ENCODE peak calls at places on chromosomes 6 and 20, in six cellular contexts. J is fibroblast of lung, T is cardiac muscle cell, P is AG09309, R is astrocyte of the spinal cord, N is HCT116. C is an unnamed sample.

GRCh38 chr6:38813451-38813850 is 98.3 kb downstream of the DNAH8 start:
- DNase-seq in T (no peak), N (no peak), R (no peak), J (no peak), P (no peak), C (no peak)

GRCh38 chr20:57435498-57436222 is 44.5 kb downstream of the RBM38 start:
- DNase-seq in R (peak), N (peak), P (no peak), T (peak), J (no peak), C (peak)

GRCh38 chr6:169222126-169222525 is 31.5 kb downstream of the THBS2 start:
- DNase-seq in R (no peak), J (no peak), T (no peak), P (no peak), N (no peak), C (no peak)

GRCh38 chr20:31990958-31991705 is 19.1 kb upstream of the CCM2L start:
- DNase-seq in J (no peak), T (no peak), R (no peak), P (no peak), N (no peak), C (no peak)

GRCh38 chr20:32468313-32468640 is 110.1 kb downstream of the ASXL1 start:
- DNase-seq in P (no peak), R (no peak), T (no peak), N (no peak), J (no peak), C (no peak)

GRCh38 chr20:1619861-1620444 is at the start of gene SIRPB1:
- DNase-seq in N (no peak), P (no peak), J (no peak), R (no peak), T (no peak), C (no peak)

GRCh38 chr6:36607782-36608386 is 13.7 kb downstream of the SRSF3 start:
- DNase-seq in J (no peak), R (no peak), T (no peak), P (no peak), N (no peak), C (no peak)

GRCh38 chr20:56451056-56451765 is 17.2 kb upstream of the RTF2 start:
- DNase-seq in J (no peak), N (no peak), R (no peak), T (no peak), P (no peak), C (no peak)

GRCh38 chr6:12801141-12801540 is 84.6 kb downstream of the PHACTR1 start:
- DNase-seq in R (no peak), N (no peak), P (no peak), J (no peak), T (no peak), C (no peak)

GRCh38 chr6:10425973-10426780 is 11.3 kb upstream of the TFAP2A start:
- DNase-seq in N (no peak), R (no peak), P (no peak), J (no peak), T (peak), C (no peak)

GRCh38 chr6:113433506-113433991 is 423.6 kb upstream of the MARCKS start:
- DNase-seq in T (no peak), N (no peak), P (peak), J (peak), R (no peak), C (no peak)

GRCh38 chr6:159302196-159302595 is 133.0 kb downstream of the FNDC1 start:
- DNase-seq in R (no peak), P (no peak), J (no peak), N (no peak), T (no peak), C (no peak)

GRCh38 chr6:18186033-18186432 is 30.8 kb downstream of the KDM1B start:
- DNase-seq in R (peak), J (no peak), N (no peak), T (peak), P (no peak), C (no peak)

GRCh38 chr6:36897629-36898028 is 11.9 kb downstream of the C6orf89 start:
- DNase-seq in J (no peak), N (no peak), P (no peak), T (peak), R (peak), C (no peak)

GRCh38 chr6:45681860-45682488 is 304.2 kb upstream of the SUPT3H start:
- DNase-seq in R (no peak), T (no peak), P (no peak), J (peak), N (no peak), C (no peak)

GRCh38 chr6:890995-891394 is 198.1 kb upstream of the EXOC2 start:
- DNase-seq in R (no peak), N (no peak), T (no peak), P (no peak), J (no peak), C (no peak)

GRCh38 chr20:44571367-44571766 is 11.0 kb upstream of the PKIG start:
- DNase-seq in P (no peak), T (no peak), J (no peak), N (no peak), R (no peak), C (no peak)

GRCh38 chr6:10461850-10462249 is 47.0 kb upstream of the TFAP2A start:
- DNase-seq in T (no peak), N (no peak), P (no peak), J (no peak), R (no peak), C (no peak)

GRCh38 chr6:140957334-140957733 is 1175.4 kb upstream of the GJE1 start:
- DNase-seq in R (no peak), J (no peak), T (no peak), N (no peak), P (no peak), C (no peak)

GRCh38 chr20:56893206-56893605 is 264.1 kb downstream of the TFAP2C start:
- DNase-seq in T (peak), N (no peak), J (no peak), R (no peak), P (no peak), C (no peak)

GRCh38 chr6:10420546-10421507 is 6.0 kb upstream of the TFAP2A start:
- DNase-seq in N (no peak), J (no peak), P (no peak), R (no peak), T (peak), C (no peak)

GRCh38 chr6:73107016-73107415 is 118.3 kb downstream of the KHDC1L start:
- DNase-seq in P (no peak), N (no peak), R (no peak), T (no peak), J (no peak), C (no peak)

GRCh38 chr20:63284981-63285524 is 7.9 kb upstream of the COL20A1 start:
- DNase-seq in N (no peak), R (no peak), J (no peak), T (no peak), P (no peak), C (no peak)

GRCh38 chr6:157241411-157241979 is 81.8 kb downstream of the TMEM242 start:
- DNase-seq in T (no peak), J (no peak), N (no peak), R (no peak), P (no peak), C (no peak)

GRCh38 chr20:42483694-42484303 is 705.9 kb downstream of the PTPRT start:
- DNase-seq in N (no peak), J (no peak), T (peak), R (no peak), P (no peak), C (no peak)

GRCh38 chr6:54916858-54917257 is 70.3 kb downstream of the FAM83B start:
- DNase-seq in R (no peak), J (no peak), P (peak), T (no peak), N (peak), C (no peak)

GRCh38 chr6:104574135-104574750 is 285.5 kb downstream of the HACE1 start:
- DNase-seq in T (no peak), N (no peak), P (no peak), R (no peak), J (no peak), C (no peak)
- H3K4me3 ChIP-seq in T (no peak), N (no peak), P (no peak), R (no peak), J (no peak), C (no peak)

DNA sequence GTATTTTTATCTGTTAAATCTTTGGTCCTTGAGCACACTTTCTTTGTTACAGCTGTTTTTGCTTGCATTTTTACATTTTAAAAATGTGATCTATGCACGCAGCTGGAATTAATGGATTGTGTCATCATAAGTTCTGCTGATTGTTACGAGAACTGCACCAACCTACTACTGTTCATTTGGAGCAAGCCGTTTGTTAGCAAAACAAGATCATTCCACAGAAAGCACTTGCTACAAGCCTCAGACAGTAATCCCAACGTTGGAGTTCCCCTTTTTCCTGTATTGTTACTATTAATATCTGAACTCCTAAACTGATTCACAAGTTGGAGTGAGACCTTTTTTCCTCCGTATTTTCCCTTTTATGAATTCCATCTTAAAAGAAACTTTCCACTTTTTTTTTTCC is 3.5 kb downstream of the TENT5A start:
- DNase-seq in J (no peak), N (no peak), T (no peak), R (no peak), P (no peak), C (no peak)
- H3K4me3 ChIP-seq in J (peak), N (no peak), T (no peak), R (peak), P (peak), C (no peak)

DNA sequence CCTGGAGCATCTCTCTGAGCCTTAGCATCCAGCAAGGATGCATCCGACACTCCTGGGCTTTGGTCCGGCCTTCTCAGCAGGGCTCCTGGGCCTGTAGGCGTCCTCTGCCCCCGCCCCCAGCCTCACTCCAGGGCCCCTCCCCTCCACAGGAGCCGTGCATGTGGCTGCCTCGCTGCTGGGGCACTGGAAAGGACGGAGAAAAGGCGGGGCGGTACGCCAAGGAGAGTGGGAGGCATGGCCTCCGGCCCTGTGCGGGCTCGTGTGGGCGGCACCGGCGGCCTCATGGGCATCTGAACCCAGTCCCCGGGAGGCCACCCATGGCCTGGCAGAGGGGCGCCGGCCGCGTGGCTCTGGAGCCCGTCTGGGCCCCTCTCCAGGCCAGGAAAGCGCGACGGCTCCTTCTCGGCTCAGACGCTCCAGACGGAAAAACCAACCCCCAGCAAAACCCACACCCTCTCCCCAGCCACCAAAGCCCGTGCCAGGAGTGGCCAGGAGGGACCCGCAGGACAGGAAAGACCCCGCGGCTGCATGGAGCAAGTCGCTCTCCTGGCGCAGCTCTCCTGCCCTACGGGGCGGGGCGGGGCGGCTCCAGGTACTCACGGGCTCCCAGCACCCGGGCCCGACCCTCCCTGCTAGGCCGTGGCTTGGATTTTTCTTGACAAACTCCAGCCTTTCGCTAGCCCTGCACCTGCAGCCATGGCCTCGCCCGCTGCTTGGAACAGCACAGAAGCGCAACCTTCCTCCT is 419.9 kb downstream of the QKI start:
- DNase-seq in P (no peak), R (no peak), T (no peak), N (no peak), J (no peak), C (no peak)
- H3K4me3 ChIP-seq in P (no peak), R (no peak), T (no peak), N (no peak), J (no peak), C (no peak)

DNA sequence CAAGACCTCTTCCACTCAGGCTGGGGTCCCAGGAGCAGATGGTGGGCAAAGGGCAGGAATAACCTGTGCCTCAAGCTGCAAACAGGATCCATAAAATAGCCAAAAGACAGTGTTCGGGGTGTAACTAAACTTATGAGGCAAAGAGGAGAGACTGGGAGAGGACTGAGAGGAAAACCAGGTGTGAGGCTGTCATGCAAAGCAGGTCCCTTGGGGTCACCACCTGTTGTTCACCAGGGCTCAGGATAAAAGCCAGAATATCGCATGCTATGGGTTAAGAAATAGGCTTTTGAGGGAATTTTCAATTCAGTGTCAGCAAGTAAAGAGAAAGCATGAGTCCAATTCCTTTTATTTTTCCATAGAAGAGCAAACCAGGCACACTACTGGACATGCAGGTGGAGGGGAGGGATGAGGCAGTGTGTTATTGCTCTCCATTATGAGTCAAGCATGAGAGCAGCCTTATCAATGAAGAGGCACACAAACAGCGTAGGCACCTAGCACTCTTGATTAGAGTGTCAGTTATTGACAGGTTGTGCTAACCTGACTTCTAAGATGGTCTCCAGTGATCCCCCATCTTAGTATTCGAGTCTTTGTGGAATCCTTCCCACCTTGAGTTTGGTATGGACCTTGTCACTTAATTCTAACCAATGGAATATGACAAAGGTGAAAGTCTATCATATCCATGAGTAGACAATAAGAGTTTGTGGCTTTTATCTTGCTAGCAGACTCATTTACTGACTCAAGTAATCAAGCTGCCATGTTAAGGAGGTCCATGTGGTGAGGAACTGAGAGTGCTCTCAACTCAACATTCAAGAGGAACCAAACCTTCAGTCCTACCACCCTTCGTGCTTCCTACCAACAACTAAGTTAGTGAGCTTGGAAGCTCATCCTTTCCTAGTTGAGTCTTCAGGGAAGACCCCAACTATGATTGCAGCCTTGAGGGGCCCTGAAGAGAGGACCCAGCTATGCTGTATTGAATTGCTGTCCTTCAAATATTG is 18.8 kb downstream of the HLA-E start:
- DNase-seq in N (no peak), T (no peak), R (no peak), P (no peak), J (no peak), C (no peak)
- H3K4me3 ChIP-seq in N (no peak), T (no peak), R (no peak), P (no peak), J (no peak), C (peak)

DNA sequence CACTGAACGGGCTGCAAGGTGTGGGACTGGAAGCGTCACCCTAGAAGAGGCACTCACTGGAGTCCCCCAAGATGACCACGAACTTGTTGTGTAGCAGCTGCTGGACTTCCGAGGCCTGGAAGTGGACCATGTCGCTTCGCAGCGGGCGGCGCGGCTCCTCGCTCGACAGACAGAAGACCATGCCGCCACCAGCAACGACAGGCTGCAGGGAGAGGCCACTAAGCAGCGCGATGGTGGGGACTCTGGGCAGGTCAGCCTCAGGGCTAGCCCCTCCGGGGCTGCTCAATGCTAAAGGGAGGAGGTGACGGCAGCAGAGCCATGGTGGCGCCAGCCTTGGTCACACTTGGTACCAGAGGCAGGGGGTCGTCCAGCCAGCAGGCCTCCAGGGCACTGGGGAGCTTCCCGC is 720 bp downstream of the PCED1A start:
- DNase-seq in N (no peak), P (no peak), T (no peak), J (no peak), R (no peak), C (no peak)
- H3K4me3 ChIP-seq in N (peak), P (peak), T (peak), J (peak), R (no peak), C (peak)

C was measured in CD8-positive, alpha-beta memory T cell.